ENCODE peak calls at places on chromosomes 2 and 18, in five cellular contexts. One of them, this sample, is unnamed.

GRCh38 chr2:57907411-57907810 is 139.2 kb upstream of the VRK2 start:
- DNase-seq in CD4-positive, alpha-beta T cell: no peak
- DNase-seq in neuronal stem cell: no peak
- DNase-seq in mammary epithelial cell: no peak
- DNase-seq in left lung: no peak
- DNase-seq in this sample: no peak

GRCh38 chr18:75462178-75462832 is 34.8 kb upstream of the SMIM21 start:
- DNase-seq in mammary epithelial cell: no peak
- DNase-seq in CD4-positive, alpha-beta T cell: no peak
- DNase-seq in left lung: no peak
- DNase-seq in neuronal stem cell: no peak
- DNase-seq in this sample: no peak

GRCh38 chr2:9076755-9077154 is 73.3 kb upstream of the MBOAT2 start:
- DNase-seq in left lung: peak
- DNase-seq in neuronal stem cell: no peak
- DNase-seq in CD4-positive, alpha-beta T cell: no peak
- DNase-seq in mammary epithelial cell: no peak
- DNase-seq in this sample: no peak

GRCh38 chr2:105911425-105911824 is 166.7 kb downstream of the NCK2 start:
- DNase-seq in CD4-positive, alpha-beta T cell: no peak
- DNase-seq in mammary epithelial cell: no peak
- DNase-seq in left lung: no peak
- DNase-seq in neuronal stem cell: no peak
- DNase-seq in this sample: no peak

GRCh38 chr2:6879011-6879410 is 1.4 kb downstream of the RSAD2 start:
- DNase-seq in CD4-positive, alpha-beta T cell: no peak
- DNase-seq in neuronal stem cell: no peak
- DNase-seq in left lung: no peak
- DNase-seq in mammary epithelial cell: no peak
- DNase-seq in this sample: no peak

GRCh38 chr2:145842002-145842401 is 1322.1 kb upstream of the ZEB2 start:
- DNase-seq in left lung: no peak
- DNase-seq in CD4-positive, alpha-beta T cell: no peak
- DNase-seq in mammary epithelial cell: peak
- DNase-seq in neuronal stem cell: no peak
- DNase-seq in this sample: no peak

GRCh38 chr18:21820035-21820810 is 79.6 kb downstream of the MIB1 start:
- DNase-seq in neuronal stem cell: no peak
- DNase-seq in CD4-positive, alpha-beta T cell: no peak
- DNase-seq in left lung: no peak
- DNase-seq in mammary epithelial cell: peak
- DNase-seq in this sample: no peak

GRCh38 chr2:241933175-241933911 is 63.8 kb downstream of the RTP5 start:
- DNase-seq in CD4-positive, alpha-beta T cell: no peak
- DNase-seq in mammary epithelial cell: no peak
- DNase-seq in left lung: no peak
- DNase-seq in neuronal stem cell: no peak
- DNase-seq in this sample: no peak

GRCh38 chr2:143230506-143231256 is 101.5 kb downstream of the ARHGAP15 start:
- DNase-seq in CD4-positive, alpha-beta T cell: no peak
- DNase-seq in left lung: no peak
- DNase-seq in neuronal stem cell: no peak
- DNase-seq in mammary epithelial cell: no peak
- DNase-seq in this sample: no peak

GRCh38 chr18:354456-354855 is 86.6 kb upstream of the THOC1 start:
- DNase-seq in neuronal stem cell: no peak
- DNase-seq in mammary epithelial cell: no peak
- DNase-seq in CD4-positive, alpha-beta T cell: no peak
- DNase-seq in left lung: no peak
- DNase-seq in this sample: no peak

GRCh38 chr18:58552057-58552461 is 76.8 kb downstream of the ALPK2 start:
- DNase-seq in left lung: no peak
- DNase-seq in CD4-positive, alpha-beta T cell: no peak
- DNase-seq in mammary epithelial cell: no peak
- DNase-seq in neuronal stem cell: no peak
- DNase-seq in this sample: no peak

GRCh38 chr2:224432003-224432574 is 30.2 kb upstream of the FAM124B start:
- DNase-seq in neuronal stem cell: no peak
- DNase-seq in mammary epithelial cell: peak
- DNase-seq in CD4-positive, alpha-beta T cell: no peak
- DNase-seq in left lung: no peak
- DNase-seq in this sample: no peak

GRCh38 chr2:223731503-223731902 is 105.9 kb downstream of the AP1S3 start:
- DNase-seq in neuronal stem cell: no peak
- DNase-seq in left lung: no peak
- DNase-seq in CD4-positive, alpha-beta T cell: no peak
- DNase-seq in mammary epithelial cell: no peak
- DNase-seq in this sample: no peak

GRCh38 chr2:120431386-120432292 is 85.7 kb downstream of the INHBB start:
- DNase-seq in mammary epithelial cell: no peak
- DNase-seq in neuronal stem cell: no peak
- DNase-seq in CD4-positive, alpha-beta T cell: no peak
- DNase-seq in left lung: no peak
- DNase-seq in this sample: no peak

GRCh38 chr2:234564719-234565118 is 67.8 kb upstream of the ARL4C start:
- DNase-seq in neuronal stem cell: no peak
- DNase-seq in left lung: no peak
- DNase-seq in CD4-positive, alpha-beta T cell: no peak
- DNase-seq in mammary epithelial cell: no peak
- DNase-seq in this sample: no peak

GRCh38 chr2:110820128-110820527 is 87.8 kb downstream of the ACOXL start:
- DNase-seq in mammary epithelial cell: no peak
- DNase-seq in neuronal stem cell: no peak
- DNase-seq in CD4-positive, alpha-beta T cell: no peak
- DNase-seq in left lung: no peak
- DNase-seq in this sample: no peak

GRCh38 chr18:46061796-46062195 is 10.3 kb downstream of the PSTPIP2 start:
- DNase-seq in left lung: no peak
- DNase-seq in neuronal stem cell: no peak
- DNase-seq in CD4-positive, alpha-beta T cell: no peak
- DNase-seq in mammary epithelial cell: no peak
- DNase-seq in this sample: no peak

GRCh38 chr18:79772108-79772864 is 25.5 kb upstream of the KCNG2 start:
- DNase-seq in CD4-positive, alpha-beta T cell: no peak
- DNase-seq in mammary epithelial cell: no peak
- DNase-seq in left lung: peak
- DNase-seq in neuronal stem cell: no peak
- DNase-seq in this sample: no peak

GRCh38 chr2:239845968-239846367 is 179.2 kb downstream of the NDUFA10 start:
- DNase-seq in neuronal stem cell: no peak
- DNase-seq in CD4-positive, alpha-beta T cell: no peak
- DNase-seq in left lung: no peak
- DNase-seq in mammary epithelial cell: no peak
- DNase-seq in this sample: no peak

GRCh38 chr2:237490009-237490804 is 3.2 kb downstream of the MLPH start:
- DNase-seq in neuronal stem cell: no peak
- DNase-seq in CD4-positive, alpha-beta T cell: no peak
- DNase-seq in mammary epithelial cell: peak
- DNase-seq in left lung: no peak
- DNase-seq in this sample: no peak

GRCh38 chr2:173874003-173874898 is 90.9 kb downstream of the SP3 start:
- DNase-seq in mammary epithelial cell: no peak
- DNase-seq in left lung: no peak
- DNase-seq in CD4-positive, alpha-beta T cell: no peak
- DNase-seq in neuronal stem cell: no peak
- DNase-seq in this sample: no peak

GRCh38 chr18:7482342-7482741 is 84.8 kb upstream of the PTPRM start:
- DNase-seq in neuronal stem cell: no peak
- DNase-seq in mammary epithelial cell: peak
- DNase-seq in left lung: no peak
- DNase-seq in CD4-positive, alpha-beta T cell: no peak
- DNase-seq in this sample: no peak

GRCh38 chr2:8315766-8316165 is 366.1 kb upstream of the ID2 start:
- DNase-seq in left lung: peak
- DNase-seq in mammary epithelial cell: no peak
- DNase-seq in CD4-positive, alpha-beta T cell: no peak
- DNase-seq in neuronal stem cell: no peak
- DNase-seq in this sample: no peak

GRCh38 chr2:182280128-182280527 is 146.7 kb downstream of the PDE1A start:
- DNase-seq in CD4-positive, alpha-beta T cell: no peak
- DNase-seq in neuronal stem cell: no peak
- DNase-seq in left lung: no peak
- DNase-seq in mammary epithelial cell: peak
- DNase-seq in this sample: no peak

GRCh38 chr2:230413465-230413864 is 2.5 kb upstream of the SP100 start:
- DNase-seq in CD4-positive, alpha-beta T cell: no peak
- DNase-seq in neuronal stem cell: no peak
- DNase-seq in left lung: no peak
- DNase-seq in mammary epithelial cell: no peak
- DNase-seq in this sample: no peak

GRCh38 chr2:230414302-230414701 is 1.7 kb upstream of the SP100 start:
- DNase-seq in CD4-positive, alpha-beta T cell: no peak
- DNase-seq in neuronal stem cell: no peak
- DNase-seq in left lung: no peak
- DNase-seq in mammary epithelial cell: peak
- DNase-seq in this sample: no peak

GRCh38 chr2:230418341-230419016 is 2.5 kb downstream of the SP100 start:
- DNase-seq in CD4-positive, alpha-beta T cell: no peak
- DNase-seq in neuronal stem cell: no peak
- DNase-seq in mammary epithelial cell: peak
- DNase-seq in left lung: peak
- DNase-seq in this sample: no peak

GRCh38 chr2:230417436-230417835 is 1.4 kb downstream of the SP100 start:
- DNase-seq in CD4-positive, alpha-beta T cell: no peak
- DNase-seq in mammary epithelial cell: no peak
- DNase-seq in left lung: no peak
- DNase-seq in neuronal stem cell: no peak
- DNase-seq in this sample: no peak

DNA sequence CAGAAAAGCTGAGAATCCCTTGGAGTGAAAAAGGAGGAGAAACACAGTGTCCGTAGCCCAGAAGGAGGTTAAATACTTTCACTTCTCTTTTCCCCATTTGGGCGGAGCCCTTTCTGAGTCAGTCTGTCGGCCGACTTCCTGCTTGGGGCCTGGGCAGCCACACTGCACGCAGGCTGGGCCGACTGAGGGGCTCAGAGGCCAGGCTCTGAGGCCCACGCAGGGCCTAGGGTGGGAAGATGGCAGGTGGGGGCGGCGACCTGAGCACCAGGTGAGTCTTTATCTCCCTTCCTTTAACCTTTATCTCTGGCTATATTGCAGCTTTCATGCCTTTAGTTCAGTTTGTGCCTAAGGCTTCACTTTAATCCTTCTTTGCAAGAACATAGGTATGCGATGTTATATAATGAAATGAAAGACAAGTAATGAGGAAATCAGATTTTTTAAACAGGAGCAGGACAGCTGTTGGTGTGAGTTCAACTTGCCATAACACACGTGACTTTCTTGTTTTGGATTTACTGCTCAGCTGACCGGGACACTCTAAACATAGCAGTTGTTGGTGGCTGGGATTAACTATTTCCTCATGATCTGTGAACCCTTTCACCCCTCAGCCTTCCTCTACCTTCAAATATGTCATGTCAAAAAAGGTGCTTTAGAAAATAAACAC is at the start of gene SP100:
- DNase-seq in CD4-positive, alpha-beta T cell: peak
- DNase-seq in neuronal stem cell: no peak
- DNase-seq in mammary epithelial cell: peak
- DNase-seq in left lung: peak
- DNase-seq in this sample: no peak
- H3K27ac ChIP-seq in CD4-positive, alpha-beta T cell: peak
- H3K27ac ChIP-seq in neuronal stem cell: no peak
- H3K27ac ChIP-seq in mammary epithelial cell: peak
- H3K27ac ChIP-seq in left lung: peak
- H3K27ac ChIP-seq in this sample: peak

DNA sequence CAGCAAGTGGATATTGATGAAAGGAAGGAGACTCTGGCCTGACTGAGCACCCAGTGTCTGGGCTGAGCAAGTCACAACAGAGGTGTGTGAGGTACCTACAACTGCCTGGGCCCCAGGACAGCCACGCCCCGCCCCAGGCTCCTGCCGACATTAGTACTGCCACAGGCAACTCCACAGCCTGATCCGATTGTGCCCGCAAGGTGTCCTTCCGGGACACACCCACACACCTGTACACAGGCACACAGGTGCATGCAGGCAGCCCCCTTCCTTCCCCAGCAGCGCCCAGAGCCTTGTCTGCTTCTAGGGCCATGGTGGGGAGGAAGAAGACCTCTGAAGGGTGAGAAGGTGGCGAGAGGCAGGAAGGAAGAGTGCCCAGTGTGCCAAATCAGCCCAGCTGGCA is 83.6 kb downstream of the TNS1 start:
- DNase-seq in neuronal stem cell: no peak
- DNase-seq in left lung: no peak
- DNase-seq in CD4-positive, alpha-beta T cell: no peak
- DNase-seq in mammary epithelial cell: no peak
- DNase-seq in this sample: no peak
- H3K27ac ChIP-seq in neuronal stem cell: no peak
- H3K27ac ChIP-seq in left lung: peak
- H3K27ac ChIP-seq in CD4-positive, alpha-beta T cell: no peak
- H3K27ac ChIP-seq in mammary epithelial cell: no peak
- H3K27ac ChIP-seq in this sample: peak

DNA sequence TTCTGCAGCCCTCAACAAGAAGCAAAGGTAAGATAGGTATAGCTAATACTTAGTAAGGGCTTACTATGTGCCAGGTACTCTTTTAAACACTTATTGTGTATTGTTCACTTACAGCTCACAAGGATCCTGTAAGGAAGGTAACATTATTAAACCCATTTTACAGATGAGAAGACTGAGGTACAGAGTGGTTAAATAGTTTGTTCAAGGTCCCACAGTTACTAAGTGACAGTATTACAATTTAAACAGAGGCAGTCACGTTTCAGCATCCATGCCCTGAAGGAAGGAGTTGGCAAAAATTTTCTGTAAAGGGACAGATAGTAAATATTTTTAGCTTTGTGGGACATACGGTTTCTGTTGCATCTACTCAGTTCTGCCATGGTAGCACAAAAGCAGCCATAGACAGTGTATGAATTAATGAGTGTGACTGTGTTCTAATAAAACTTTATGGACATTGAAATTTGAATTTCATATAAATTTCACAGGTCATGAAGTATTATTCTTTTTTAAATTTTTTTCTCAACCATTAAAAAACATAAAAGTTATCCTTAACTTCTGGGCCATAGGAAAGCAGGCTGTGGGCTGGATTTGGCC is 75.7 kb downstream of the LTBP1 start:
- DNase-seq in left lung: no peak
- DNase-seq in CD4-positive, alpha-beta T cell: no peak
- DNase-seq in mammary epithelial cell: no peak
- DNase-seq in neuronal stem cell: no peak
- DNase-seq in this sample: no peak
- H3K27ac ChIP-seq in left lung: no peak
- H3K27ac ChIP-seq in CD4-positive, alpha-beta T cell: no peak
- H3K27ac ChIP-seq in mammary epithelial cell: no peak
- H3K27ac ChIP-seq in neuronal stem cell: no peak
- H3K27ac ChIP-seq in this sample: no peak

GRCh38 chr2:26911911-26912861 is 58.3 kb upstream of the MAPRE3 start:
- DNase-seq in left lung: no peak
- DNase-seq in neuronal stem cell: peak
- DNase-seq in CD4-positive, alpha-beta T cell: no peak
- DNase-seq in mammary epithelial cell: no peak
- DNase-seq in this sample: peak
- H3K27ac ChIP-seq in left lung: no peak
- H3K27ac ChIP-seq in neuronal stem cell: peak
- H3K27ac ChIP-seq in CD4-positive, alpha-beta T cell: no peak
- H3K27ac ChIP-seq in mammary epithelial cell: no peak
- H3K27ac ChIP-seq in this sample: peak